ENCODE peak calls at places on chromosomes 1 and 21, in six cellular contexts. N, O, I, B, T and M are unnamed samples.

GRCh38 chr21:41612674-41613250 is 104.8 kb upstream of the TMPRSS2 start:
- DNase-seq in B (no peak), T (peak), I (peak), N (peak), O (peak), M (peak)

GRCh38 chr1:21907079-21907418 is 30.1 kb downstream of the HSPG2 start:
- DNase-seq in B (no peak), I (no peak), N (no peak), T (no peak), O (no peak), M (no peak)

GRCh38 chr1:8552820-8553397 is 235.0 kb downstream of the SLC45A1 start:
- DNase-seq in N (no peak), T (no peak), I (no peak), O (no peak), B (no peak), M (no peak)

GRCh38 chr1:223363856-223364684 is at the start of gene SUSD4:
- DNase-seq in I (peak), N (no peak), O (peak), T (peak), B (no peak), M (no peak)

GRCh38 chr1:98323906-98324358 is 337.6 kb upstream of the SNX7 start:
- DNase-seq in N (peak), O (peak), I (no peak), B (peak), T (no peak), M (no peak)

GRCh38 chr1:45713711-45714110 is 25.7 kb downstream of the TMEM69 start:
- DNase-seq in T (no peak), N (no peak), I (no peak), O (no peak), B (no peak), M (no peak)

GRCh38 chr1:57163332-57163731 is 197.5 kb upstream of the C8B start:
- DNase-seq in I (no peak), B (no peak), T (no peak), N (no peak), O (no peak), M (no peak)

GRCh38 chr1:36973056-36973455 is 61.3 kb downstream of the GRIK3 start:
- DNase-seq in B (no peak), N (no peak), T (no peak), O (no peak), I (no peak), M (no peak)

GRCh38 chr1:203626910-203627246 is 246 bp downstream of the ATP2B4 start:
- DNase-seq in T (no peak), O (peak), I (no peak), B (no peak), N (no peak), M (no peak)

DNA sequence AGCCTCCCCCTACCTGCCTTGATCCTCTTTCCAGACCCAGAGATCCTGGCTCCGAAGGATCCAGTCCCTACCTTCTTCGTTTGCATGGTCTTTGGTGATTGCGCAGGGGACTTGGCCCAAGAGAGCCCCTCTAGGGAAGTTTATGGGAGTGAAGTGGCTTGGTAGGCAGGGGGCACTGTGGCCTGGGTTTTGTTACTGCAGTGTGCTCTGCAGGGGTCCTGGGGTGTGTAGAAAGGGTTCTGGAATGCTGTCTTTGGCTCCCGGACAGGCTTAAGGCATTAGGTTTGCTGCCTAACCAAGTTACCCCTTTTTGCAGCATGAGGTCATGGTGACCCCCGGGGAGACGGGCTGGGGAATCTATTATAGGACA is 3.8 kb downstream of the ATP8B2 start:
- DNase-seq in T (peak), I (no peak), B (no peak), N (no peak), O (peak), M (no peak)
- TF ChIP-seq CTCF in T (no peak), I (no peak), B (no peak), N (peak), O (peak), M (peak)

DNA sequence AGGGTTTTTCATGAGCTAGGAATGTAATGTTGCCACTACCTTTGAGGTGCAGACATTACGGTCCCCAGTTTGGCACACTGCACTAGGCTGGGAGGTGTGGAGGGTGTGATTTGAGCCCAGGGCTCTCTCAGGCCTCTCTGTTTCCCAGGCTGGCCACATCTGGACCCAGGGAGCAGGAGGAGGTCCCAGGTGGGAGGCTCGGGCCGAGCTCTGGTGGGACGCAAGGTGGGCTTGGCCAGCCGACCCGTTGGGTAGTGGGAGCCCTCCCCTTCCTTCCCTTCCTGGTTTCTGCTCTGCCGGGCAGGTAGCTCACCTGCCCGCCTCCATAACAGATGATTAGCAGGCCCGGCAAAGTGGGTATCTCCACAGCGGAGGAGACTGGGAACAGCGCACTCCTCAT is 146.2 kb upstream of the TMEM51 start:
- DNase-seq in I (no peak), O (no peak), B (no peak), N (no peak), T (no peak), M (no peak)
- TF ChIP-seq CTCF in I (no peak), O (no peak), B (no peak), N (no peak), T (no peak), M (no peak)

DNA sequence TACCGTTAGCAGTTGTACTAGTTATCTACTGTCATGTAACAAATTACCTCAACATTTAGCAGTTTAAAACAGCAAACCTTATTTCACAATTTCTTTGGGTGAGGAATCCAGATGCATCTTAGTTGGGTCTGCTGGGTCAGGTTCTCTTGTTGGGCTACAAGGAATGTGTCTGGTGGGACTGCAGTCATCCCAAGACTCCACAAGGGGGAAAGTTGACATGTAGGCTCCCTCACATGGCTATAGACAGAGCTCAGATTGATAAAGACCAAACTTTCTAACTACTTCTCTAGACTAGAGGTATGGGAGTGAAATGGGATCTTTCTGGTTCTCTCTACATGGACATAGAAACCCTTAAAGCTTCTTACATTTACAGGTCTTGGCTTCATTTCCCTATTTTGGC is 160.9 kb downstream of the UCK2 start:
- DNase-seq in N (no peak), B (no peak), O (peak), I (no peak), T (no peak), M (no peak)
- TF ChIP-seq CTCF in N (no peak), B (no peak), O (peak), I (no peak), T (no peak), M (no peak)

DNA sequence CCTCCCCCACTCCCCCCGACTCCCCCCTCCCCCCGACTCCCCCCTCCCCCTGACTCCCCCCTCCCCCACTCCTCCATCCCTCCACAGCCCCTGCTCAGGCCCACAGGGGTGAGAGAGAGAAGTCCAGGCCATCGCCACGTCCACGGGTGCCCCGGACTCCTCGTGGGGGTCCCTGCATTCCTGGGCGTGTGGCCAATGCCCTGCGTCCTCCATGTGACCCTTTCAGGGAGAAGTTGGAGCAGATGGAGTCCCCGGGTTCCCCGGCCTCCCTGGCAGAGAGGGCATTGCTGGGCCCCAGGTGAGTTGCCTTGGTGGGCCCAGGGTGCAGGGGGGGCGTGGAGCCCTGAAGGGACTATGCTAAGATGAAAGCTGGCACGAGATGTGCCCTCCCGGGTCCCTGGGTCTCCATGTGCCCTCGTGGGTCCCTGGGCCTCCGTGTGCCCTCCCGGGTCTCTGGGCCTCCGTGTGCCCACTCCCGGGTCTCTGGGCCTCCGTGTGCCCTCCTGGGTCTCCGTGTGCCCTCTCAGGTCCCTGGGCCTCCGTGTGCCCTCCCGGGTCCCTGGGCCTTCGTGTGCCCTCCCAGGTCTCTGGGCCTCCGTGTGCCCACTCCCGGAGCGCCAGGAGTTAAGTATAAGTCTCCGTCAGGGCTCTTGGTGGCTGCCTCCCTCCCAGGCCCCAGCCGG is 52.0 kb downstream of the SLC19A1 start:
- DNase-seq in O (no peak), T (no peak), N (no peak), B (no peak), I (no peak), M (no peak)
- TF ChIP-seq CTCF in O (no peak), T (no peak), N (no peak), B (no peak), I (no peak), M (no peak)

DNA sequence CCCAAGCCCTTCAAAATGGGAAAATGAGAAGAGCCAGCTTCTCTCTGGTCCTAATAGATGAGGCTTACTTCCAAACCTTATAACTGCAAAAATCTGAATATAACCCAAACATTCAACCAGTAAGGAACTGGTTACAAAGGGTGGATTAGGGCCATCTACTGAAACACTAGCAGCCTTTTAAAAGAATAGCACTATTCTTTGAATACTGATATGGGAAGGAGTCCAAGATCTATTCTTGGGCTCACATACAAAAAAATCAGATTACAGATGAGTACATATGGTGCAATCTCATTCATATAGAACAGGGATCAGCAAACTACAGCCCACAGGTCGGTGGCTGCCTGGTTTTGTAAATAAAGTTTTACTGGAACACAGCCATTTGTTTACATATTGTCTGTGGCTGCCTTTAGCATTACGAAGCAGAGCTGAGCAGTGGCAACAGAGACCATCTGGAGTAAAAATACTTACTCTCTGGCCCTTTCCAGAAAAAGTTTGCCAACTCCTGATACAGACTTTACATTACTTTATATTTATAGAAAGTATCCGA is 167.7 kb downstream of the ZSCAN20 start:
- DNase-seq in T (no peak), N (no peak), I (no peak), B (no peak), O (no peak), M (no peak)
- TF ChIP-seq CTCF in T (no peak), N (no peak), I (no peak), B (no peak), O (no peak), M (no peak)

DNA sequence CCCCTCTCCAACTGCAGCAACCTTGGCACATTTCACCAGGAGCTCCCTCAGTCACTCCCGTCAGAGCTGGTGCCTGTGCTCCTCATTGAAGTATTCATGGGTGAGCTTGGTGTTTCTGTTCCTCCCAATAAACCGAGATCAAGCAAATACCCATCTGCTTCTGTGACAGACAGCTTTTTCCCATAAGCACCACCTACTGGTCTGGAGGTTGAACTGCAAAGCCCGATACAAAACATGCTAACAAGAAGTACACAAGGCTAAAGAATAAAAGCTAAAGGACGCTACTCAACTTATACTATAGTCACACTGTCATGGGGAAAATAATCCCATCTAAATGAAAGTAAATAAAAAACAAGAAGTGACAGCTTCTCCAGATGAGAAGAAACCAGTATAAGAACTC is 111.9 kb upstream of the C21orf91 start:
- DNase-seq in O (no peak), T (no peak), B (peak), I (no peak), N (no peak), M (no peak)
- TF ChIP-seq CTCF in O (peak), T (no peak), B (no peak), I (peak), N (peak), M (no peak)

GRCh38 chr1:169794530-169795416 is at the start of gene METTL18:
- DNase-seq in T (peak), O (peak), B (peak), I (peak), N (peak), M (peak)
- TF ChIP-seq CTCF in T (no peak), O (no peak), B (no peak), I (no peak), N (no peak), M (no peak)